ENCODE peak calls at places on chromosomes 1 and 21, in six cellular contexts. D is stomach, N is uterus, F is heart left ventricle, V is endodermal cell, R is pancreas. Q is an unnamed sample.
A peak's percentile ranks its signal among the peaks of the same experiment; 100 is the strongest.

GRCh38 chr1:30633294-30633693 is 90.1 kb downstream of the MATN1 start:
- DNase-seq in V (peak; percentile 16), R (no peak), D (no peak), F (no peak), N (no peak), Q (no peak)

GRCh38 chr1:186479162-186479561 is 18.2 kb upstream of the PDC start:
- DNase-seq in N (no peak), F (no peak), V (no peak), R (no peak), D (no peak), Q (no peak)

GRCh38 chr1:25435315-25436103 is 4.8 kb downstream of the MACO1 start:
- DNase-seq in D (no peak), V (no peak), N (no peak), F (no peak), R (no peak), Q (no peak)

GRCh38 chr1:221875004-221875330 is 133.1 kb upstream of the DUSP10 start:
- DNase-seq in D (no peak), N (no peak), R (no peak), V (peak; percentile 61), F (no peak), Q (no peak)

GRCh38 chr1:235060607-235061470 is 67.8 kb downstream of the TOMM20 start:
- DNase-seq in R (no peak), D (peak; percentile 54), V (peak; percentile 74), N (no peak), F (no peak), Q (no peak)

GRCh38 chr1:151000408-151000807 is 6.3 kb downstream of the MINDY1 start:
- DNase-seq in N (no peak), F (no peak), V (no peak), D (no peak), R (no peak), Q (no peak)

GRCh38 chr1:195122497-195122896 is 1485.7 kb downstream of the KCNT2 start:
- DNase-seq in R (no peak), D (no peak), N (no peak), F (no peak), V (no peak), Q (no peak)

GRCh38 chr1:30159015-30159414 is 564.4 kb downstream of the MATN1 start:
- DNase-seq in D (no peak), N (no peak), F (no peak), R (no peak), V (no peak), Q (no peak)

GRCh38 chr21:25329227-25329626 is 278.1 kb downstream of the MRPL39 start:
- DNase-seq in V (no peak), R (no peak), N (no peak), F (no peak), D (no peak), Q (no peak)

GRCh38 chr21:41823906-41824305 is 55.2 kb downstream of the PRDM15 start:
- DNase-seq in R (no peak), F (no peak), D (no peak), N (no peak), V (no peak), Q (no peak)

GRCh38 chr1:183454377-183454776 is 17.9 kb upstream of the SMG7 start:
- DNase-seq in F (no peak), D (no peak), V (no peak), R (no peak), N (no peak), Q (no peak)

GRCh38 chr21:26115899-26116298 is 54.7 kb downstream of the APP start:
- DNase-seq in V (no peak), D (no peak), N (no peak), R (no peak), F (no peak), Q (peak; percentile 72)

GRCh38 chr21:42630626-42631025 is 22.8 kb upstream of the PDE9A start:
- DNase-seq in D (no peak), N (no peak), F (no peak), V (peak; percentile 42), R (no peak), Q (no peak)

GRCh38 chr1:167447521-167448136 is 70.7 kb downstream of the CD247 start:
- DNase-seq in D (peak; percentile 64), R (no peak), N (peak; percentile 7), V (peak; percentile 78), F (no peak), Q (no peak)

GRCh38 chr1:6962390-6962955 is 177.2 kb downstream of the CAMTA1 start:
- DNase-seq in F (peak; percentile 71), D (peak; percentile 31), V (peak; percentile 100), R (peak; percentile 57), N (peak; percentile 48), Q (peak; percentile 95)

GRCh38 chr1:155051342-155051776 is 243 bp downstream of the ADAM15 start:
- DNase-seq in N (no peak), V (no peak), F (no peak), D (no peak), R (no peak), Q (no peak)

GRCh38 chr1:192907545-192908243 is 98.9 kb downstream of the RGS2 start:
- DNase-seq in R (no peak), N (no peak), F (no peak), V (no peak), D (no peak), Q (peak; percentile 70)

GRCh38 chr21:28280611-28281010 is 712.1 kb downstream of the LTN1 start:
- DNase-seq in D (no peak), V (no peak), F (no peak), R (no peak), N (no peak), Q (no peak)

GRCh38 chr21:44815225-44815624 is 2.6 kb downstream of the SUMO3 start:
- DNase-seq in N (no peak), R (peak; percentile 63), F (no peak), V (peak; percentile 47), D (no peak), Q (no peak)

GRCh38 chr21:44814498-44815023 is 3.3 kb downstream of the SUMO3 start:
- DNase-seq in F (no peak), D (no peak), N (no peak), R (no peak), V (no peak), Q (no peak)

GRCh38 chr21:44817506-44817880 is 369 bp downstream of the SUMO3 start:
- DNase-seq in D (peak; percentile 94), F (peak; percentile 93), N (peak; percentile 94), R (peak; percentile 97), V (peak; percentile 95), Q (peak; percentile 91)

GRCh38 chr21:44816761-44817505 is 929 bp downstream of the SUMO3 start:
- DNase-seq in V (no peak), N (peak; percentile 37), F (peak; percentile 44), D (no peak), R (peak; percentile 68), Q (no peak)

DNA sequence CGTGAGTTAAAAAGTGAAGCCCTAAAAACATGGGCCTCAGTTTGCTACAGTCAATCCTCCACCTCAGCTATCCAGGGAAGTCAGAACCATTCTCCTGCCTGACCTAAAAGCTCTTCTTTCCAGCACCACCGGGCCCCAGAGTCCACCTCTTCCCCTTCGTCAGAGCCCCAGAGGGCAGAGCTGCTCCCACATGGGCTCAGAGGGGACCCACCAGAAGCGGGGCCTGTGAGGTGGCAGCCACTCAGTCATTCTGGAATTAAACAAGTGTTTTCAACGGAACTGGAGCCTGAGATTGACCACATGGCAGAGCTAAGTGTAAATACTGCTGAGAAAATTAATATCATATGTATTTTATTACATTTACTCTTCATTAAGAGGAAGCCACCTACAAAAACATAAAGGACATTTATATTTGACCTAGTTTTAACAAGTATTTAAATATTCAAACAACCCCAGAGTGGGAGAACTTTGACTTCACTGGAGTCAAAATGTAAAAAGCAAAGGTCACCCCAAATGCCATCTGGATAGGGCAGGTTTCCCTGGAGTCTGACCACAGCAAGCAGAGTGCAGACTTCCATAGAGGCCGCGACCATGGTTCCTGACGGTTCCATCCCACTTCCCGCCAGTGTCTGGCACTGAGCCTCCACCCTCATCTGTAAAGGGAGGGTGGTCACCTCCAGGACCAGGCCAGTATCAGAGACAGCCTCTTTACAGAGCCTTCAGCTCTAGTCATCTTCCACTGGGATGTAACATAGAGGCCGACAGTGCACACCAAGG is 1.8 kb downstream of the SUMO3 start:
- DNase-seq in N (no peak), R (no peak), F (no peak), D (no peak), V (peak; percentile 45), Q (no peak)
- H3K4me1 ChIP-seq in N (peaks cover 9% of the 10 kb centered on the region), R (no peaks in the 10 kb centered on the region), F (peaks cover 24% of the 10 kb centered on the region), D (peaks cover 46% of the 10 kb centered on the region), V (no peaks in the 10 kb centered on the region), Q (peaks cover 3% of the 10 kb centered on the region)

DNA sequence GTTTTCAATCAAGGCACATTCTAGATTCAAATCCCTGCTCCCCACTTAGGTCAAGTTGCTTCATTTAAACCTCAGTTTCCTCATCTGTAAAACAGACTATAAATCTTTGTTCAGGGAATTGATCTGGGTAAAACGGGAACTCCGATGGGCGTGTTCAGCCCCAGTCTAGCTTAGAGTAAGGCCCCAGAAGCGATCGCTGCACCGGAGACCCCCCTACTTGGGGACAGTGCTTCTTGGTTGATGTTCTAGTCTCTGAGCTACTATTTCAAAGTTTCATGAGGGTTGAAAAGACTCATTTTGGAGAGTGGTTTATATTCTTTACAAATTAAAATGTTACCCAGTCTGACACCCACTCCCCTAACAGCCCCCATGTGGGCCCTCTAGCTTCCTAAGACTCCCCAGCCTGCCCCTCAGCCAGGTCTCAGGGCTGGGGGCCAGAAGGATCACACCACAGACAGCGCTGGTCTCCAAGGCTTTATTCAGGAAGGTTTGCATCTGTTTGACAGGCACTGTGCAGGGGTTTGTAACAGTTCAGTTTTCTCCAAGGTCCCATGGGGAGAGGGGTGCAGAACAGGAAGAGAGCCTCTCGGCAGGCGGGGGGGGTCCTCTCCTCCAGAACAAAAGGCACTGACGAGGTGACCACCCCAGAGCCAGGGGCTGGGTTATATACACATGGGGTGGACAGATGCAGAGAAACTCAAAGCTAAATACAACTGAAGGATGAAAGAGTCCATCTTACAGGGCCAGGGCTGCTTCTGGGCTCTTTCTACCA is 82.9 kb downstream of the STUM start:
- DNase-seq in N (peak; percentile 15), D (no peak), V (peak; percentile 36), R (no peak), F (no peak), Q (no peak)
- H3K4me1 ChIP-seq in N (peaks cover 8% of the 10 kb centered on the region), D (peaks cover 75% of the 10 kb centered on the region), V (no peaks in the 10 kb centered on the region), R (no peaks in the 10 kb centered on the region), F (peaks cover 17% of the 10 kb centered on the region), Q (no peaks in the 10 kb centered on the region)

GRCh38 chr1:85806236-85806965 is 98.2 kb upstream of the ZNHIT6 start:
- DNase-seq in F (no peak), N (no peak), D (no peak), V (no peak), R (no peak), Q (no peak)
- H3K4me1 ChIP-seq in F (no peaks in the 10 kb centered on the region), N (no peaks in the 10 kb centered on the region), D (no peaks in the 10 kb centered on the region), V (no peaks in the 10 kb centered on the region), R (no peaks in the 10 kb centered on the region), Q (no peaks in the 10 kb centered on the region)

GRCh38 chr1:181106022-181106312 is 17.5 kb downstream of the IER5 start:
- DNase-seq in V (no peak), D (no peak), F (no peak), N (no peak), R (no peak), Q (no peak)
- H3K4me1 ChIP-seq in V (peaks cover 13% of the 10 kb centered on the region), D (peaks cover 25% of the 10 kb centered on the region), F (peaks cover 20% of the 10 kb centered on the region), N (no peaks in the 10 kb centered on the region), R (peaks cover 14% of the 10 kb centered on the region), Q (peaks cover 23% of the 10 kb centered on the region)